ENCODE peak calls at places on chromosomes 4 and X, in ten cellular contexts. U is adrenal gland, D is WERI-Rb-1, A is psoas muscle, P is hepatocyte, I is iPS DF 6.9, T is ovary, F is heart left ventricle, K is heart right ventricle, C is substantia nigra. V is an unnamed sample.

GRCh38 chr4:96366632-96367031 is 526.7 kb downstream of the PDHA2 start:
- DNase-seq in U (no peak), D (no peak), A (no peak), P (no peak), I (no peak), T (no peak), F (no peak), K (no peak), C (no peak), V (no peak)

GRCh38 chr4:107035711-107036601 is at the start of gene DKK2:
- DNase-seq in U (no peak), D (peak), A (peak), P (peak), I (no peak), T (peak), F (peak), K (no peak), C (no peak), V (peak)

GRCh38 chr4:142741995-142742394 is 104.1 kb downstream of the INPP4B start:
- DNase-seq in U (no peak), D (no peak), A (no peak), P (no peak), I (no peak), T (no peak), F (no peak), K (no peak), C (no peak), V (no peak)

GRCh38 chrX:135910251-135910650 is 16.7 kb downstream of the SAGE1 start:
- DNase-seq in U (no peak), D (no peak), A (no peak), P (no peak), I (no peak), T (no peak), F (no peak), K (no peak), C (no peak), V (no peak)

GRCh38 chrX:143694881-143695280 is 25.7 kb downstream of the SPANXN2 start:
- DNase-seq in U (no peak), D (no peak), A (no peak), P (no peak), I (no peak), T (no peak), F (no peak), K (no peak), C (no peak), V (no peak)

GRCh38 chrX:150323020-150323419 is 40.1 kb upstream of the MAMLD1 start:
- DNase-seq in U (no peak), D (no peak), A (no peak), P (no peak), I (no peak), T (no peak), F (no peak), K (no peak), C (no peak), V (no peak)

GRCh38 chr4:113407409-113407808 is 354.1 kb downstream of the CAMK2D start:
- DNase-seq in U (no peak), D (peak), A (no peak), P (no peak), I (peak), T (no peak), F (no peak), K (no peak), C (no peak), V (no peak)

GRCh38 chrX:80511969-80512760 is 91.9 kb downstream of the TENT5D start:
- DNase-seq in U (no peak), D (no peak), A (no peak), P (peak), I (no peak), T (no peak), F (no peak), K (no peak), C (no peak), V (no peak)

GRCh38 chrX:132948648-132949260 is 9.7 kb downstream of the HS6ST2 start:
- DNase-seq in U (no peak), D (no peak), A (no peak), P (no peak), I (no peak), T (no peak), F (no peak), K (no peak), C (no peak), V (no peak)

GRCh38 chr4:118265312-118266144 is 87.3 kb downstream of the PRSS12 start:
- DNase-seq in U (no peak), D (no peak), A (no peak), P (peak), I (no peak), T (no peak), F (no peak), K (no peak), C (no peak), V (peak)

GRCh38 chr4:15197005-15197404 is 194.7 kb downstream of the CPEB2 start:
- DNase-seq in U (no peak), D (peak), A (no peak), P (peak), I (no peak), T (no peak), F (no peak), K (peak), C (peak), V (no peak)

GRCh38 chrX:118726887-118727685 is at the start of gene IL13RA1:
- DNase-seq in U (peak), D (peak), A (peak), P (peak), I (no peak), T (peak), F (peak), K (peak), C (peak), V (peak)

GRCh38 chr4:143400082-143400481 is 63.4 kb downstream of the GAB1 start:
- DNase-seq in U (no peak), D (no peak), A (no peak), P (no peak), I (no peak), T (no peak), F (no peak), K (no peak), C (peak), V (no peak)

GRCh38 chr4:98518555-98519267 is 139.7 kb downstream of the TSPAN5 start:
- DNase-seq in U (no peak), D (no peak), A (no peak), P (no peak), I (no peak), T (no peak), F (no peak), K (no peak), C (no peak), V (no peak)

GRCh38 chr4:38665846-38666490 is 2.0 kb downstream of the KLF3 start:
- DNase-seq in U (no peak), D (no peak), A (no peak), P (no peak), I (no peak), T (no peak), F (no peak), K (no peak), C (no peak), V (no peak)

GRCh38 chr4:931194-931959 is 739 bp downstream of the GAK start:
- DNase-seq in U (peak), D (no peak), A (no peak), P (peak), I (no peak), T (no peak), F (no peak), K (no peak), C (no peak), V (no peak)

GRCh38 chrX:110734894-110735541 is 60.6 kb downstream of the CHRDL1 start:
- DNase-seq in U (no peak), D (no peak), A (no peak), P (no peak), I (no peak), T (no peak), F (no peak), K (no peak), C (no peak), V (no peak)

GRCh38 chr4:124904723-124905390 is 192.3 kb upstream of the ANKRD50 start:
- DNase-seq in U (no peak), D (no peak), A (no peak), P (no peak), I (no peak), T (no peak), F (no peak), K (no peak), C (no peak), V (no peak)
- H3K27ac ChIP-seq in U (no peak), D (no peak), A (peak), P (peak), I (no peak), T (no peak), F (no peak), K (no peak), C (no peak), V (no peak)

GRCh38 chr4:26613735-26614134 is 29.9 kb downstream of the TBC1D19 start:
- DNase-seq in U (no peak), D (no peak), A (no peak), P (no peak), I (no peak), T (no peak), F (no peak), K (no peak), C (no peak), V (no peak)
- H3K27ac ChIP-seq in U (no peak), D (no peak), A (no peak), P (no peak), I (no peak), T (no peak), F (no peak), K (no peak), C (no peak), V (no peak)

DNA sequence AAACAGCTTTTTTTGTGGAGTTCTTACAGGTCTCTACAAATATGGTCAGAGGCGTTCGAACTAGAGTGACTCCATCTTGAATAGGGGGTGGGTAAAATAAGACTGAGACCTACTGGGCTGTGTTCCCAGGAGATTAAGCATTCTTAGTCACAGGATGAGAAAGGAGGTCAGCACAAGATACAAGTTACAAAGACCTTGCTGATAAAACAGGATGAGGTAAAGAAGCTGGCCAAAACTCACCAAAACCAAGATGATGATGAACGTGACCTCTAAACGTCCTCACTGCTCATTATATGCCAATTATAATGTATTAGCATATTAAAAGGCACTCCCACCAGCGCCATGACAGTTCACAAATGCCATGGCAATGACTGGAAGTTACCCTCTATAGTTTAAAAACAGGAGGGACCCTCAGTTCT is 42.8 kb upstream of the SPP1 start:
- DNase-seq in U (peak), D (no peak), A (no peak), P (no peak), I (no peak), T (no peak), F (no peak), K (no peak), C (no peak), V (no peak)
- H3K27ac ChIP-seq in U (no peak), D (no peak), A (no peak), P (no peak), I (no peak), T (no peak), F (no peak), K (no peak), C (no peak), V (no peak)

GRCh38 chr4:2867758-2868491 is 24.3 kb downstream of the ADD1 start:
- DNase-seq in U (no peak), D (peak), A (no peak), P (peak), I (no peak), T (peak), F (peak), K (peak), C (peak), V (no peak)
- H3K27ac ChIP-seq in U (peak), D (peak), A (peak), P (peak), I (no peak), T (peak), F (peak), K (peak), C (peak), V (no peak)

V was measured in pancreas.